ENCODE peak calls at places on chromosomes 16 and 17, in ten cellular contexts. G is activated effector memory CD4-positive, alpha-beta T cell treated with anti-CD3 and anti-CD28 coated beads, Interleukin-2, amount 50 U/mL, for 16 hours; J is stimulated activated CD8-positive, alpha-beta memory T cell treated with anti-CD3 and anti-CD28 coated beads, Interleukin-4, amount 100 ng/mL, for 1 hour; R is AG04449; V is T-helper 2 cell; P is NCI-H345; X is skeletal muscle cell; D is amygdala; C is caudate nucleus; Y is NCI-H2171. F is an unnamed sample.

GRCh38 chr17:2892305-2892971 is 96.2 kb downstream of the RAP1GAP2 start:
- DNase-seq in G (no peak), J (no peak), R (peak), V (no peak), P (no peak), X (peak), D (no peak), C (no peak), Y (no peak), F (no peak)

GRCh38 chr16:84720180-84720579 is 20.4 kb downstream of the USP10 start:
- DNase-seq in G (no peak), J (no peak), R (no peak), V (no peak), P (no peak), X (no peak), D (no peak), C (no peak), Y (no peak), F (no peak)

GRCh38 chr16:71410146-71410545 is 31.7 kb downstream of the TLE7 start:
- DNase-seq in G (peak), J (no peak), R (no peak), V (no peak), P (no peak), X (no peak), D (no peak), C (no peak), Y (no peak), F (no peak)

GRCh38 chr17:74148901-74149596 is 54.4 kb upstream of the RPL38 start:
- DNase-seq in G (no peak), J (no peak), R (no peak), V (no peak), P (no peak), X (no peak), D (no peak), C (no peak), Y (no peak), F (no peak)

GRCh38 chr17:41800601-41801373 is 11.0 kb downstream of the P3H4 start:
- DNase-seq in G (no peak), J (no peak), R (no peak), V (no peak), P (peak), X (no peak), D (no peak), C (no peak), Y (no peak), F (no peak)

GRCh38 chr17:76981545-76982295 is 113.5 kb downstream of the MGAT5B start:
- DNase-seq in G (no peak), J (no peak), R (no peak), V (no peak), P (no peak), X (no peak), D (no peak), C (no peak), Y (no peak), F (no peak)

GRCh38 chr17:53837131-53837530 is 14.4 kb downstream of the KIF2B start:
- DNase-seq in G (no peak), J (no peak), R (no peak), V (no peak), P (no peak), X (no peak), D (no peak), C (no peak), Y (no peak), F (no peak)

GRCh38 chr17:30323262-30323894 is 10.5 kb downstream of the TMIGD1 start:
- DNase-seq in G (peak), J (no peak), R (no peak), V (peak), P (peak), X (no peak), D (no peak), C (no peak), Y (peak), F (no peak)

GRCh38 chr17:72691017-72691416 is 401.5 kb downstream of the SLC39A11 start:
- DNase-seq in G (no peak), J (no peak), R (no peak), V (no peak), P (no peak), X (no peak), D (no peak), C (no peak), Y (no peak), F (no peak)

GRCh38 chr16:28082624-28083023 is 19.1 kb upstream of the GSG1L start:
- DNase-seq in G (no peak), J (no peak), R (no peak), V (no peak), P (no peak), X (no peak), D (no peak), C (no peak), Y (no peak), F (no peak)

GRCh38 chr16:81008151-81008789 is 1.3 kb downstream of the CENPN start:
- DNase-seq in G (no peak), J (no peak), R (no peak), V (no peak), P (no peak), X (no peak), D (no peak), C (no peak), Y (no peak), F (no peak)

GRCh38 chr16:30903596-30903995 is 7.2 kb downstream of the CTF1 start:
- DNase-seq in G (no peak), J (no peak), R (no peak), V (no peak), P (no peak), X (no peak), D (peak), C (no peak), Y (no peak), F (peak)

GRCh38 chr16:13638218-13638617 is 281.7 kb upstream of the ERCC4 start:
- DNase-seq in G (no peak), J (no peak), R (no peak), V (no peak), P (no peak), X (no peak), D (no peak), C (no peak), Y (no peak), F (no peak)

GRCh38 chr16:10684541-10685151 is 10.1 kb downstream of the TEKT5 start:
- DNase-seq in G (no peak), J (no peak), R (no peak), V (no peak), P (no peak), X (no peak), D (no peak), C (no peak), Y (no peak), F (no peak)

GRCh38 chr16:87330257-87330624 is 13.0 kb upstream of the C16orf95 start:
- DNase-seq in G (no peak), J (no peak), R (no peak), V (no peak), P (no peak), X (no peak), D (no peak), C (no peak), Y (no peak), F (peak)

GRCh38 chr16:301235-301634 is 18.3 kb downstream of the PDIA2 start:
- DNase-seq in G (no peak), J (no peak), R (no peak), V (no peak), P (no peak), X (no peak), D (no peak), C (no peak), Y (no peak), F (no peak)

GRCh38 chr16:84874553-84874952 is 54.8 kb downstream of the CRISPLD2 start:
- DNase-seq in G (no peak), J (no peak), R (peak), V (no peak), P (no peak), X (no peak), D (no peak), C (no peak), Y (no peak), F (no peak)

GRCh38 chr17:41678411-41678906 is 10.2 kb upstream of the EIF1 start:
- DNase-seq in G (no peak), J (no peak), R (no peak), V (no peak), P (no peak), X (no peak), D (no peak), C (no peak), Y (no peak), F (no peak)

GRCh38 chr17:72590382-72590781 is 469.6 kb downstream of the SOX9 start:
- DNase-seq in G (no peak), J (no peak), R (no peak), V (no peak), P (no peak), X (no peak), D (no peak), C (no peak), Y (no peak), F (no peak)